ENCODE peak calls at places on chromosomes 5 and 9, in five cellular contexts. R is GM03348; V is NAMALWA; Z is stimulated activated CD4-positive, alpha-beta T cell treated with anti-CD3 and anti-CD28 coated beads, Interleukin-15, amount 100 ng/mL, for 24 hours; M is fibroblast of the aortic adventitia. Q is an unnamed sample.

GRCh38 chr9:129102791-129103594 is 7.6 kb downstream of the CRAT start:
- DNase-seq in V (peak), R (peak), M (peak), Z (peak), Q (no peak)

GRCh38 chr5:154480847-154481246 is 2.8 kb upstream of the HAND1 start:
- DNase-seq in V (no peak), R (no peak), M (no peak), Z (no peak), Q (no peak)

GRCh38 chr5:54073735-54074134 is 236.6 kb downstream of the ARL15 start:
- DNase-seq in V (no peak), Z (no peak), R (no peak), M (no peak), Q (no peak)

GRCh38 chr5:104186100-104186499 is 623.5 kb upstream of the NUDT12 start:
- DNase-seq in Z (no peak), R (no peak), V (peak), M (peak), Q (no peak)

GRCh38 chr5:122192883-122193496 is 63.6 kb downstream of the ZNF474 start:
- DNase-seq in R (peak), Z (peak), V (peak), M (peak), Q (no peak)

GRCh38 chr5:103389846-103390245 is 131.3 kb downstream of the MACIR start:
- DNase-seq in R (no peak), Z (no peak), M (no peak), V (no peak), Q (no peak)

GRCh38 chr5:176410486-176411180 is 5.7 kb downstream of the CLTB start:
- DNase-seq in V (peak), Z (no peak), M (no peak), R (peak), Q (no peak)

GRCh38 chr9:137956039-137956438 is 78.5 kb downstream of the CACNA1B start:
- DNase-seq in V (no peak), Z (no peak), R (no peak), M (no peak), Q (no peak)

GRCh38 chr5:141790630-141791029 is 87.6 kb downstream of the PCDH1 start:
- DNase-seq in V (no peak), M (no peak), Z (no peak), R (no peak), Q (no peak)

GRCh38 chr5:5650242-5650641 is 227.8 kb downstream of the ICE1 start:
- DNase-seq in Z (no peak), M (no peak), V (no peak), R (no peak), Q (no peak)

GRCh38 chr9:127583605-127584053 is 28.4 kb upstream of the STXBP1 start:
- DNase-seq in V (no peak), R (no peak), M (peak), Z (no peak), Q (no peak)

GRCh38 chr9:34628656-34629491 is at the start of gene ARID3C:
- DNase-seq in M (no peak), R (peak), V (no peak), Z (peak), Q (peak)

GRCh38 chr5:68644971-68645370 is 429.4 kb downstream of the PIK3R1 start:
- DNase-seq in V (no peak), R (no peak), M (no peak), Z (no peak), Q (no peak)

GRCh38 chr9:79687131-79687447 is 115.3 kb downstream of the TLE4 start:
- DNase-seq in M (no peak), Z (peak), V (no peak), R (no peak), Q (peak)

GRCh38 chr9:19193029-19193324 is 37.5 kb upstream of the DENND4C start:
- DNase-seq in Z (no peak), M (no peak), V (no peak), R (no peak), Q (no peak)

GRCh38 chr5:132096904-132097303 is 23.3 kb downstream of the CSF2 start:
- DNase-seq in V (no peak), R (no peak), M (no peak), Z (no peak), Q (no peak)

GRCh38 chr9:26863074-26863473 is 29.5 kb downstream of the CAAP1 start:
- DNase-seq in M (peak), R (peak), Z (no peak), V (peak), Q (no peak)

GRCh38 chr5:97101189-97101910 is 41.1 kb downstream of the LIX1 start:
- DNase-seq in M (no peak), R (no peak), Z (no peak), V (no peak), Q (no peak)

GRCh38 chr5:172411423-172412111 is 42.8 kb downstream of the SH3PXD2B start:
- DNase-seq in M (peak), V (no peak), R (peak), Z (peak), Q (no peak)

GRCh38 chr9:34520505-34521385 is 2.0 kb downstream of the ENHO start:
- DNase-seq in R (no peak), M (no peak), V (no peak), Z (no peak), Q (no peak)

GRCh38 chr5:160199410-160199911 is 29.8 kb upstream of the FABP6 start:
- DNase-seq in Z (peak), M (peak), V (peak), R (peak), Q (peak)

GRCh38 chr5:136199408-136199807 is 6.4 kb upstream of the SMIM32 start:
- DNase-seq in V (no peak), M (no peak), R (no peak), Z (no peak), Q (no peak)

GRCh38 chr9:129278391-129279237 is 100.6 kb upstream of the IER5L start:
- DNase-seq in M (no peak), V (peak), R (peak), Z (no peak), Q (no peak)

GRCh38 chr5:169768416-169768815 is 131.3 kb downstream of the DOCK2 start:
- DNase-seq in R (no peak), V (no peak), M (no peak), Z (no peak), Q (no peak)

GRCh38 chr5:117652640-117653280 is 1078.1 kb upstream of the SEMA6A start:
- DNase-seq in Z (no peak), R (no peak), V (no peak), M (no peak), Q (no peak)

GRCh38 chr5:42745426-42745825 is 11.2 kb upstream of the CCDC152 start:
- DNase-seq in M (peak), Z (peak), R (no peak), V (peak), Q (no peak)

GRCh38 chr5:6713274-6714181 is at the start of gene TENT4A:
- DNase-seq in M (no peak), V (no peak), Z (peak), R (peak), Q (no peak)

GRCh38 chr9:81410201-81410600 is 279.1 kb downstream of the TLE1 start:
- DNase-seq in R (peak), Z (no peak), M (peak), V (no peak), Q (no peak)

GRCh38 chr9:110802416-110803035 is 133.9 kb downstream of the MUSK start:
- DNase-seq in M (peak), Z (no peak), V (no peak), R (peak), Q (no peak)

GRCh38 chr5:52491829-52492217 is 295.9 kb upstream of the ITGA1 start:
- DNase-seq in M (no peak), V (no peak), R (no peak), Z (no peak), Q (no peak)

GRCh38 chr5:96595300-96596090 is 66.7 kb upstream of the CAST start:
- DNase-seq in Z (peak), R (no peak), M (peak), V (peak), Q (no peak)

GRCh38 chr5:128436825-128437224 is 101.2 kb downstream of the FBN2 start:
- DNase-seq in R (no peak), Z (no peak), V (no peak), M (peak), Q (no peak)